ENCODE peak calls at places on chromosomes 2 and 18, in eight cellular contexts. A is activated CD8-positive, alpha-beta memory T cell treated with anti-CD3 and anti-CD28 coated beads, Interleukin-2, amount 50 U/mL, for 4 hours; N is substantia nigra; O is stimulated activated CD4-positive, alpha-beta T cell treated with anti-CD3 and anti-CD28 coated beads, Interleukin-2, amount 100 ng/mL, for 48 hours; G is upper lobe of left lung; D is IMR-90; E is activated CD4-positive, alpha-beta T cell treated with anti-CD3 and anti-CD28 coated beads for 1 hour; F is Ammon's horn. K is an unnamed sample.

GRCh38 chr2:152594792-152595191 is 122.5 kb downstream of the PRPF40A start:
- DNase-seq in A (no peak), N (no peak), O (no peak), G (no peak), D (peak), E (no peak), F (peak), K (no peak)

GRCh38 chr2:188326669-188327301 is 35.1 kb downstream of the GULP1 start:
- DNase-seq in A (no peak), N (no peak), O (no peak), G (no peak), D (peak), E (no peak), F (no peak), K (no peak)

GRCh38 chr2:204321027-204321800 is 224.1 kb upstream of the PARD3B start:
- DNase-seq in A (no peak), N (no peak), O (no peak), G (no peak), D (no peak), E (no peak), F (no peak), K (no peak)

GRCh38 chr2:118269408-118270051 is 181.3 kb downstream of the INSIG2 start:
- DNase-seq in A (no peak), N (no peak), O (no peak), G (no peak), D (no peak), E (no peak), F (no peak), K (no peak)

GRCh38 chr2:11239718-11240462 is 84.6 kb downstream of the SLC66A3 start:
- DNase-seq in A (no peak), N (no peak), O (no peak), G (no peak), D (peak), E (no peak), F (no peak), K (no peak)

GRCh38 chr2:5976626-5977025 is 284.4 kb downstream of the SOX11 start:
- DNase-seq in A (no peak), N (no peak), O (no peak), G (no peak), D (no peak), E (no peak), F (no peak), K (no peak)

GRCh38 chr2:64732153-64732552 is 78.4 kb upstream of the SERTAD2 start:
- DNase-seq in A (no peak), N (no peak), O (no peak), G (no peak), D (no peak), E (no peak), F (no peak), K (no peak)

GRCh38 chr2:98524168-98524567 is 79.5 kb downstream of the INPP4A start:
- DNase-seq in A (no peak), N (no peak), O (no peak), G (no peak), D (peak), E (no peak), F (no peak), K (no peak)

GRCh38 chr2:96103906-96104861 is 12.2 kb downstream of the ADRA2B start:
- DNase-seq in A (peak), N (no peak), O (no peak), G (no peak), D (no peak), E (peak), F (no peak), K (peak)

GRCh38 chr2:238709961-238710360 is 137.9 kb upstream of the TWIST2 start:
- DNase-seq in A (no peak), N (no peak), O (no peak), G (no peak), D (peak), E (no peak), F (no peak), K (no peak)

GRCh38 chr18:75491361-75491760 is 63.9 kb upstream of the SMIM21 start:
- DNase-seq in A (no peak), N (no peak), O (no peak), G (no peak), D (no peak), E (no peak), F (no peak), K (no peak)

GRCh38 chr2:33377048-33377447 is 99.4 kb upstream of the RASGRP3 start:
- DNase-seq in A (no peak), N (no peak), O (no peak), G (no peak), D (no peak), E (no peak), F (no peak), K (no peak)

GRCh38 chr18:25351280-25351772 is 640 bp downstream of the ZNF521 start:
- DNase-seq in A (no peak), N (no peak), O (no peak), G (no peak), D (peak), E (no peak), F (no peak), K (no peak)

GRCh38 chr2:44940612-44941464 is 664 bp upstream of the SIX3 start:
- DNase-seq in A (no peak), N (no peak), O (no peak), G (peak), D (no peak), E (no peak), F (no peak), K (no peak)

GRCh38 chr2:192313773-192314172 is 119.0 kb upstream of the TMEFF2 start:
- DNase-seq in A (no peak), N (no peak), O (no peak), G (peak), D (no peak), E (no peak), F (no peak), K (no peak)

GRCh38 chr2:230067990-230068657 is 600 bp downstream of the SLC16A14 start:
- DNase-seq in A (peak), N (peak), O (peak), G (peak), D (peak), E (peak), F (peak), K (peak)

GRCh38 chr18:48222118-48222517 is 187.1 kb downstream of the ZBTB7C start:
- DNase-seq in A (no peak), N (no peak), O (no peak), G (no peak), D (no peak), E (no peak), F (peak), K (no peak)

GRCh38 chr2:9547272-9547991 is 8.2 kb downstream of the ADAM17 start:
- DNase-seq in A (no peak), N (no peak), O (no peak), G (no peak), D (peak), E (no peak), F (no peak), K (no peak)

GRCh38 chr2:176464886-176465564 is 195.8 kb downstream of the MTX2 start:
- DNase-seq in A (no peak), N (no peak), O (no peak), G (no peak), D (no peak), E (no peak), F (peak), K (no peak)

GRCh38 chr2:126244937-126245336 is 411.0 kb upstream of the GYPC start:
- DNase-seq in A (no peak), N (no peak), O (peak), G (no peak), D (no peak), E (no peak), F (peak), K (no peak)

GRCh38 chr2:55947759-55948158 is 24.2 kb upstream of the EFEMP1 start:
- DNase-seq in A (no peak), N (no peak), O (no peak), G (no peak), D (no peak), E (no peak), F (no peak), K (no peak)

GRCh38 chr2:207256476-207257207 is 90.9 kb upstream of the KLF7 start:
- DNase-seq in A (no peak), N (no peak), O (no peak), G (no peak), D (peak), E (no peak), F (no peak), K (no peak)

GRCh38 chr2:20062615-20063545 is 11.5 kb upstream of the LAPTM4A start:
- DNase-seq in A (no peak), N (no peak), O (no peak), G (no peak), D (peak), E (no peak), F (no peak), K (no peak)

GRCh38 chr18:37327063-37327577 is 238.5 kb downstream of the CELF4 start:
- DNase-seq in A (no peak), N (no peak), O (no peak), G (no peak), D (no peak), E (no peak), F (no peak), K (no peak)

GRCh38 chr2:191127235-191127634 is 23.6 kb downstream of the STAT4 start:
- DNase-seq in A (no peak), N (no peak), O (no peak), G (no peak), D (no peak), E (no peak), F (no peak), K (no peak)

GRCh38 chr2:215870088-215870490 is 143.3 kb downstream of the MREG start:
- DNase-seq in A (no peak), N (no peak), O (no peak), G (no peak), D (peak), E (no peak), F (no peak), K (no peak)

GRCh38 chr2:17749753-17750438 is 3.7 kb downstream of the SMC6 start:
- DNase-seq in A (no peak), N (no peak), O (no peak), G (no peak), D (no peak), E (no peak), F (no peak), K (no peak)

GRCh38 chr18:55420665-55420964 is 167.4 kb downstream of the TCF4 start:
- DNase-seq in A (no peak), N (no peak), O (no peak), G (no peak), D (no peak), E (no peak), F (no peak), K (no peak)

GRCh38 chr2:240503848-240504247 is 53.9 kb downstream of the ANKMY1 start:
- DNase-seq in A (no peak), N (no peak), O (no peak), G (no peak), D (no peak), E (no peak), F (no peak), K (no peak)

GRCh38 chr2:145635706-145636427 is 1115.9 kb upstream of the ZEB2 start:
- DNase-seq in A (no peak), N (no peak), O (no peak), G (no peak), D (peak), E (no peak), F (no peak), K (no peak)

GRCh38 chr2:128311755-128312341 is 6.8 kb downstream of the HS6ST1 start:
- DNase-seq in A (no peak), N (no peak), O (no peak), G (no peak), D (no peak), E (peak), F (peak), K (peak)

GRCh38 chr2:3536682-3537632 is 17.6 kb upstream of the ADI1 start:
- DNase-seq in A (no peak), N (no peak), O (no peak), G (peak), D (peak), E (no peak), F (no peak), K (no peak)

GRCh38 chr18:48419268-48420022 is 10.3 kb upstream of the ZBTB7C start:
- DNase-seq in A (no peak), N (no peak), O (no peak), G (no peak), D (no peak), E (no peak), F (no peak), K (no peak)

GRCh38 chr18:49819768-49820662 is 6.7 kb upstream of the ACAA2 start:
- DNase-seq in A (peak), N (no peak), O (peak), G (no peak), D (no peak), E (no peak), F (no peak), K (no peak)

GRCh38 chr2:209431701-209432100 is 7.9 kb downstream of the MAP2 start:
- DNase-seq in A (no peak), N (no peak), O (no peak), G (no peak), D (peak), E (no peak), F (no peak), K (no peak)

GRCh38 chr2:100707016-100707947 is 112.7 kb upstream of the NPAS2 start:
- DNase-seq in A (no peak), N (no peak), O (no peak), G (peak), D (no peak), E (no peak), F (peak), K (no peak)